ENCODE peak calls at places on chromosomes 7 and 10, in nine cellular contexts. G is vagina; D is uterus; S is stimulated activated CD4-positive, alpha-beta T cell treated with anti-CD3 and anti-CD28 coated beads, Interleukin-15, amount 100 ng/mL, for 1 hour; A is NAMALWA; V is neural progenitor cell; E is CD4-positive, alpha-beta T cell; J is H54; I is foreskin keratinocyte. Z is an unnamed sample.

GRCh38 chr7:116356333-116356965 is 143.1 kb upstream of the CAV2 start:
- DNase-seq in I (no peak), D (no peak), G (no peak), E (no peak), S (no peak), V (no peak), J (no peak), A (no peak), Z (no peak)

GRCh38 chr10:6097063-6097462 is 8.2 kb downstream of the RBM17 start:
- DNase-seq in E (no peak), G (no peak), J (no peak), V (no peak), A (no peak), D (no peak), I (no peak), S (no peak), Z (no peak)

GRCh38 chr10:132314336-132314735 is 6.6 kb upstream of the STK32C start:
- DNase-seq in I (no peak), E (no peak), D (no peak), G (no peak), J (no peak), V (no peak), S (no peak), A (no peak), Z (no peak)

GRCh38 chr10:36669615-36670325 is 455.6 kb upstream of the ANKRD30A start:
- DNase-seq in E (no peak), D (no peak), J (no peak), I (no peak), A (no peak), G (no peak), V (peak), S (no peak), Z (no peak)

GRCh38 chr7:128030999-128031681 is at the start of gene LRRC4:
- DNase-seq in V (peak), J (no peak), G (no peak), S (no peak), D (no peak), E (no peak), I (no peak), A (no peak), Z (no peak)

GRCh38 chr7:73908123-73908611 is 47.2 kb downstream of the TMEM270 start:
- DNase-seq in I (no peak), J (no peak), A (no peak), V (no peak), G (peak), E (no peak), S (no peak), D (no peak), Z (no peak)

GRCh38 chr7:48904975-48905374 is 19.4 kb upstream of the CDC14C start:
- DNase-seq in A (no peak), G (no peak), D (no peak), I (no peak), E (no peak), V (no peak), J (no peak), S (no peak), Z (no peak)

GRCh38 chr7:26508917-26509316 is 217.3 kb downstream of the SNX10 start:
- DNase-seq in G (no peak), A (no peak), J (no peak), D (no peak), E (no peak), S (no peak), V (peak), I (no peak), Z (no peak)

GRCh38 chr7:2138146-2138765 is 94.5 kb downstream of the MAD1L1 start:
- DNase-seq in V (no peak), A (no peak), J (no peak), D (no peak), E (peak), I (no peak), S (peak), G (no peak), Z (no peak)

GRCh38 chr7:87199241-87199640 is 20.3 kb downstream of the TMEM243 start:
- DNase-seq in D (no peak), G (no peak), E (no peak), A (no peak), J (no peak), S (no peak), I (no peak), V (no peak), Z (no peak)

GRCh38 chr10:56633876-56634452 is 272.9 kb upstream of the ZWINT start:
- DNase-seq in I (no peak), A (peak), J (no peak), V (no peak), S (no peak), D (no peak), G (no peak), E (no peak), Z (no peak)

GRCh38 chr7:24139996-24140395 is 144.0 kb upstream of the NPY start:
- DNase-seq in J (no peak), S (no peak), I (no peak), G (no peak), V (no peak), A (no peak), D (no peak), E (no peak), Z (no peak)

GRCh38 chr10:116774728-116775151 is 32.4 kb upstream of the HSPA12A start:
- DNase-seq in I (peak), A (no peak), S (no peak), V (no peak), G (no peak), D (no peak), J (no peak), E (no peak), Z (no peak)

GRCh38 chr10:104639595-104640338 is 1.3 kb upstream of the SORCS3 start:
- DNase-seq in S (no peak), G (no peak), I (no peak), D (no peak), A (no peak), V (peak), E (no peak), J (no peak), Z (no peak)

GRCh38 chr7:98826811-98827231 is 43.0 kb downstream of the TMEM130 start:
- DNase-seq in E (no peak), S (no peak), G (no peak), I (no peak), V (no peak), D (no peak), J (no peak), A (no peak), Z (no peak)

GRCh38 chr7:40836218-40836617 is 701.4 kb downstream of the SUGCT start:
- DNase-seq in E (no peak), S (no peak), D (no peak), I (no peak), G (no peak), V (no peak), J (no peak), A (peak), Z (no peak)

GRCh38 chr10:27192284-27192683 is 37.1 kb downstream of the MASTL start:
- DNase-seq in I (peak), A (no peak), E (no peak), G (no peak), J (peak), D (no peak), S (no peak), V (no peak), Z (no peak)

GRCh38 chr7:122544463-122544862 is 154.5 kb downstream of the RNF133 start:
- DNase-seq in D (no peak), I (no peak), J (no peak), S (no peak), G (no peak), A (peak), V (no peak), E (no peak), Z (no peak)

GRCh38 chr7:112063974-112064373 is 142.2 kb downstream of the DOCK4 start:
- DNase-seq in A (no peak), D (no peak), J (no peak), S (no peak), E (no peak), G (no peak), V (no peak), I (no peak), Z (no peak)

GRCh38 chr10:1685671-1686450 is 51.5 kb downstream of the ADARB2 start:
- DNase-seq in J (no peak), I (no peak), A (no peak), E (no peak), V (no peak), D (no peak), S (no peak), G (no peak), Z (no peak)

GRCh38 chr10:58952747-58953466 is 223.5 kb upstream of the PHYHIPL start:
- DNase-seq in E (no peak), S (no peak), V (peak), G (no peak), J (no peak), A (peak), I (no peak), D (peak), Z (no peak)

GRCh38 chr7:56218510-56218909 is 102.3 kb upstream of the NUPR2 start:
- DNase-seq in V (no peak), I (no peak), J (no peak), D (no peak), E (no peak), G (peak), S (no peak), A (peak), Z (no peak)

GRCh38 chr10:114779803-114780609 is 41.6 kb upstream of the FHIP2A start:
- DNase-seq in E (no peak), S (no peak), J (no peak), V (peak), D (no peak), A (no peak), I (peak), G (no peak), Z (no peak)

GRCh38 chr7:150339369-150339768 is 2.1 kb downstream of the RARRES2 start:
- DNase-seq in J (no peak), A (no peak), S (no peak), E (no peak), G (no peak), V (no peak), D (no peak), I (no peak), Z (no peak)

GRCh38 chr7:140668641-140669040 is 4.1 kb upstream of the ADCK2 start:
- DNase-seq in V (no peak), S (no peak), G (no peak), J (no peak), D (no peak), I (no peak), E (no peak), A (no peak), Z (no peak)

GRCh38 chr10:31036209-31036608 is 4.5 kb upstream of the ZNF438 start:
- DNase-seq in D (no peak), V (peak), S (no peak), I (no peak), E (no peak), G (no peak), A (no peak), J (no peak), Z (no peak)

GRCh38 chr10:49385939-49386922 is 9.7 kb downstream of the DRGX start:
- DNase-seq in V (no peak), E (no peak), A (no peak), G (no peak), J (no peak), D (no peak), S (no peak), I (no peak), Z (no peak)

GRCh38 chr10:36448760-36449681 is 676.4 kb upstream of the ANKRD30A start:
- DNase-seq in E (no peak), A (no peak), S (no peak), D (no peak), J (no peak), G (no peak), V (peak), I (no peak), Z (no peak)